ENCODE peak calls at places on chromosomes 4 and X, in four cellular contexts. S is fibroblast of lung; J is hepatocyte; H is CD8-positive, alpha-beta T cell. F is an unnamed sample. For H3K27me3, the result is how much of the 10 kb centered on the place peaks cover.

GRCh38 chr4:128525939-128526630 is 238.5 kb upstream of the PGRMC2 start:
- DNase-seq in S (peak), H (no peak), J (no peak), F (no peak)

GRCh38 chr4:111847256-111848108 is 297.8 kb upstream of the FAM241A start:
- DNase-seq in J (peak), S (no peak), H (no peak), F (no peak)

GRCh38 chr4:61201562-61202099 is 1.5 kb downstream of the ADGRL3 start:
- DNase-seq in J (peak), H (no peak), S (peak), F (no peak)

GRCh38 chr4:168765726-168766125 is 244.3 kb downstream of the CBR4 start:
- DNase-seq in J (no peak), H (no peak), S (peak), F (peak)

GRCh38 chrX:21674430-21675186 is 16.5 kb upstream of the KLHL34 start:
- DNase-seq in J (no peak), S (no peak), H (no peak), F (no peak)

GRCh38 chrX:13250831-13251612 is 68.8 kb downstream of the ATXN3L start:
- DNase-seq in S (peak), J (peak), H (no peak), F (no peak)

GRCh38 chrX:115560978-115561604 is at the start of gene PLS3:
- DNase-seq in H (no peak), J (peak), S (peak), F (peak)

GRCh38 chrX:72018277-72019112 is 107.8 kb downstream of the NHSL2 start:
- DNase-seq in S (peak), J (peak), H (peak), F (peak)

GRCh38 chr4:123478859-123479345 is 82.3 kb downstream of the SPRY1 start:
- DNase-seq in S (peak), J (peak), H (no peak), F (no peak)

GRCh38 chr4:107035711-107036601 is at the start of gene DKK2:
- DNase-seq in J (peak), H (no peak), S (peak), F (peak)
- H3K27me3 ChIP-seq in J (half or more), H (under half), S (under half), F (under half)

GRCh38 chr4:10153161-10153560 is 36.6 kb upstream of the WDR1 start:
- DNase-seq in H (no peak), S (no peak), J (no peak), F (no peak)
- H3K27me3 ChIP-seq in H (under half), S (under half), J (under half), F (under half)

GRCh38 chr4:118032691-118033090 is 1.6 kb upstream of the NDST3 start:
- DNase-seq in J (peak), S (peak), H (no peak), F (peak)
- H3K27me3 ChIP-seq in J (under half), S (under half), H (under half), F (under half)

DNA sequence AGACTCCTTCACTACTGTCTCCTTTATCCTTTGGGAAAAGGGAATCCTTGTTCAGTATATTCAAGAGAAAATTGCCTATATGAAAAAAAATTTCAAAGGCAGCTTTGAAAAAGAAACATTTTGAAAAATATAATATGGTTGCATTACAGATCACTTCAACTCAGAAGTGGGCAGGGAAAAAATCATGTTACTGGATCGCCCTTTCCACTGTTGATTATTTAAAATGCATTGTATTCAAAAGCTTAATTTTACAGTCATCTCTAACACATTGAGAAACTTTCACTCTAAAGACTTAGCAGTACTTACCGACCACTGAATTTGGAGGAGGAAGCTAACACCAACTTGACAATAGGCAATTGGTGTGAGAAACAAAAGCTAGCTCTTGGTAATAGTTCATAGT is 101.8 kb downstream of the CEP135 start:
- DNase-seq in J (no peak), H (no peak), S (no peak), F (no peak)
- H3K27me3 ChIP-seq in J (under half), H (under half), S (under half), F (under half)

DNA sequence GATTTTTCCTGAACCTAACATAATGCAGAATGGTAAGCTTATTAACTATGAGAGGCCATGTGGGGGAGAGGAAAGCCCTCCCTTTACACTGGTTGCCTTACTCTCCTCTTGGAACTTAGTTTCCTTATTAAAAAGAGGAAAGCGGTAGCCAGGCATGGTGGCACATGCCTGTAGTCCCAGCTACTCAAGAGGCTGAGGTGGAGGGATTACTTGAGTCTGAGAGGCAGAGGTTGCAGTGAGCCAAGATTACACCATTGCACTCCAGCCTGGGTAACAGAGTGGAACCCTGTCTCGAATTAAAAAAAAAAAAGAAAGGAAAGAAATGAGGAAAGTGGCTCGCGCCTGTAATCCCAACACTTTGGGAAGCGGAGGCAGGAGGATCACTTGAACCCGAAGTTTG is 2.0 kb downstream of the FAM47E start:
- DNase-seq in H (no peak), J (no peak), S (no peak), F (no peak)
- H3K27me3 ChIP-seq in H (under half), J (under half), S (under half), F (under half)

F was measured in MG63.